ENCODE peak calls at places on chromosome 1, in ten cellular contexts. O is mammary epithelial cell; M is NCI-H69; D is activated CD4-positive, alpha-beta T cell treated with anti-CD3 and anti-CD28 coated beads for 24 hours; H is GM06990; L is kidney tubule cell; K is activated T-cell treated with anti-CD3 and anti-CD28 coated beads, Interleukin-2, amount 50 U/mL, for 72 hours; Q is brain microvascular endothelial cell; Y is NCI-H1105; J is kidney. N is an unnamed sample.

GRCh38 chr1:151156515-151156819 is at the start of gene TNFAIP8L2:
- DNase-seq in O (no peak), M (no peak), D (peak), H (peak), L (no peak), K (peak), Q (no peak), Y (no peak), J (peak), N (no peak)

GRCh38 chr1:94273111-94273510 is 35.7 kb upstream of the ARHGAP29 start:
- DNase-seq in O (no peak), M (no peak), D (no peak), H (no peak), L (no peak), K (no peak), Q (no peak), Y (no peak), J (no peak), N (no peak)

GRCh38 chr1:180157108-180157507 is 2.4 kb downstream of the QSOX1 start:
- DNase-seq in O (no peak), M (peak), D (no peak), H (no peak), L (no peak), K (no peak), Q (peak), Y (no peak), J (no peak), N (no peak)

GRCh38 chr1:181056560-181056959 is 22.8 kb downstream of the MR1 start:
- DNase-seq in O (no peak), M (no peak), D (no peak), H (no peak), L (no peak), K (no peak), Q (no peak), Y (no peak), J (no peak), N (no peak)

GRCh38 chr1:67921725-67922489 is 88.6 kb upstream of the GNG12 start:
- DNase-seq in O (peak), M (no peak), D (no peak), H (no peak), L (no peak), K (no peak), Q (no peak), Y (no peak), J (no peak), N (peak)

GRCh38 chr1:63122051-63122450 is 200.3 kb upstream of the FOXD3 start:
- DNase-seq in O (no peak), M (peak), D (no peak), H (no peak), L (no peak), K (no peak), Q (no peak), Y (no peak), J (no peak), N (no peak)

GRCh38 chr1:246600579-246600978 is 34.3 kb downstream of the CNST start:
- DNase-seq in O (no peak), M (no peak), D (no peak), H (no peak), L (no peak), K (no peak), Q (no peak), Y (no peak), J (no peak), N (no peak)

GRCh38 chr1:109805486-109806180 is 41.9 kb upstream of the EPS8L3 start:
- DNase-seq in O (no peak), M (peak), D (no peak), H (no peak), L (no peak), K (no peak), Q (no peak), Y (no peak), J (no peak), N (no peak)

GRCh38 chr1:181092056-181092455 is 3.6 kb downstream of the IER5 start:
- DNase-seq in O (no peak), M (no peak), D (no peak), H (no peak), L (no peak), K (no peak), Q (no peak), Y (no peak), J (no peak), N (no peak)

GRCh38 chr1:110639724-110640386 is 33.7 kb upstream of the KCNA2 start:
- DNase-seq in O (peak), M (no peak), D (no peak), H (no peak), L (peak), K (no peak), Q (no peak), Y (no peak), J (no peak), N (peak)

GRCh38 chr1:172002725-172003345 is 161.5 kb downstream of the DNM3 start:
- DNase-seq in O (peak), M (peak), D (peak), H (no peak), L (peak), K (peak), Q (peak), Y (no peak), J (no peak), N (no peak)

GRCh38 chr1:178502856-178503255 is 6.1 kb upstream of the CLEC20A start:
- DNase-seq in O (no peak), M (no peak), D (no peak), H (no peak), L (no peak), K (no peak), Q (no peak), Y (no peak), J (no peak), N (no peak)

GRCh38 chr1:90725341-90725960 is 8.3 kb upstream of the BARHL2 start:
- DNase-seq in O (no peak), M (no peak), D (no peak), H (no peak), L (no peak), K (no peak), Q (no peak), Y (no peak), J (no peak), N (no peak)

GRCh38 chr1:59143824-59144223 is 153.1 kb upstream of the FGGY start:
- DNase-seq in O (no peak), M (no peak), D (no peak), H (no peak), L (peak), K (no peak), Q (no peak), Y (no peak), J (no peak), N (no peak)

GRCh38 chr1:7026188-7026587 is 240.9 kb downstream of the CAMTA1 start:
- DNase-seq in O (peak), M (no peak), D (no peak), H (no peak), L (peak), K (no peak), Q (no peak), Y (no peak), J (no peak), N (peak)

GRCh38 chr1:28811766-28812668 is at the start of gene OPRD1:
- DNase-seq in O (peak), M (peak), D (no peak), H (peak), L (no peak), K (no peak), Q (no peak), Y (peak), J (no peak), N (no peak)

GRCh38 chr1:21318714-21319159 is 28.5 kb upstream of the ECE1 start:
- DNase-seq in O (no peak), M (peak), D (no peak), H (no peak), L (no peak), K (no peak), Q (peak), Y (no peak), J (peak), N (no peak)

GRCh38 chr1:232039303-232039702 is 412.7 kb downstream of the DISC1 start:
- DNase-seq in O (peak), M (no peak), D (no peak), H (no peak), L (peak), K (no peak), Q (peak), Y (no peak), J (no peak), N (peak)

GRCh38 chr1:153532769-153533599 is 2.8 kb downstream of the S100A6 start:
- DNase-seq in O (peak), M (peak), D (peak), H (peak), L (peak), K (peak), Q (peak), Y (no peak), J (peak), N (no peak)

GRCh38 chr1:235999259-235999925 is 65.5 kb downstream of the NID1 start:
- DNase-seq in O (peak), M (no peak), D (peak), H (peak), L (peak), K (peak), Q (peak), Y (no peak), J (no peak), N (peak)

GRCh38 chr1:225514671-225515081 is 86.8 kb upstream of the LBR start:
- DNase-seq in O (no peak), M (no peak), D (no peak), H (no peak), L (no peak), K (no peak), Q (no peak), Y (no peak), J (no peak), N (no peak)

GRCh38 chr1:108541856-108542255 is 18.0 kb upstream of the EEIG2 start:
- DNase-seq in O (no peak), M (no peak), D (no peak), H (no peak), L (no peak), K (no peak), Q (no peak), Y (no peak), J (no peak), N (no peak)